ENCODE peak calls at places on chromosomes 6 and 20, in ten cellular contexts. V is cardiac fibroblast; F is GM06990; B is CD8-positive, alpha-beta T cell; J is heart right ventricle; E is tibial artery; G is endodermal cell; P is left ventricle myocardium inferior; R is DND-41; C is AG09309. A is an unnamed sample.

GRCh38 chr6:37074053-37074827 is 68.8 kb downstream of the FGD2 start:
- DNase-seq in R (no peak), P (peak), C (no peak), G (no peak), J (peak), E (peak), V (peak), F (no peak), B (no peak), A (no peak)

GRCh38 chr6:15779726-15780125 is 116.9 kb upstream of the DTNBP1 start:
- DNase-seq in P (no peak), F (no peak), B (no peak), J (no peak), C (no peak), R (no peak), E (no peak), V (no peak), G (no peak), A (no peak)

GRCh38 chr20:4809707-4810106 is 88.0 kb downstream of the PRND start:
- DNase-seq in P (no peak), B (peak), F (peak), R (peak), E (no peak), J (no peak), V (no peak), C (no peak), G (no peak), A (no peak)

GRCh38 chr6:52227495-52227894 is 16.8 kb downstream of the IL17F start:
- DNase-seq in J (no peak), P (no peak), R (peak), V (no peak), G (no peak), B (no peak), F (peak), C (no peak), E (no peak), A (no peak)

GRCh38 chr6:157599191-157599590 is 218.2 kb downstream of the ZDHHC14 start:
- DNase-seq in J (no peak), R (no peak), C (no peak), P (no peak), G (no peak), V (no peak), B (no peak), F (no peak), E (no peak), A (no peak)

GRCh38 chr20:21564127-21564773 is 50.4 kb upstream of the NKX2-2 start:
- DNase-seq in V (no peak), J (no peak), R (no peak), F (no peak), C (no peak), B (no peak), P (no peak), E (no peak), G (peak), A (no peak)

GRCh38 chr6:9697263-9697931 is 717.5 kb downstream of the TFAP2A start:
- DNase-seq in P (no peak), F (no peak), V (no peak), E (no peak), G (no peak), J (no peak), R (no peak), C (no peak), B (no peak), A (no peak)

GRCh38 chr6:91366781-91367180 is 779.9 kb upstream of the MAP3K7 start:
- DNase-seq in E (no peak), V (no peak), C (no peak), B (no peak), J (no peak), F (no peak), G (no peak), P (no peak), R (no peak), A (no peak)

GRCh38 chr6:12538881-12539357 is 177.6 kb upstream of the PHACTR1 start:
- DNase-seq in G (no peak), F (no peak), C (no peak), J (peak), V (peak), E (no peak), P (peak), R (no peak), B (no peak), A (no peak)

GRCh38 chr6:56699066-56699654 is 56.5 kb upstream of the DST start:
- DNase-seq in C (no peak), F (no peak), B (no peak), E (no peak), P (no peak), G (no peak), V (peak), R (no peak), J (no peak), A (no peak)

GRCh38 chr6:170018422-170019258 is 267.2 kb downstream of the ERMARD start:
- DNase-seq in C (no peak), P (no peak), R (no peak), F (no peak), B (no peak), E (no peak), V (no peak), J (no peak), G (no peak), A (no peak)

GRCh38 chr6:134398453-134398852 is 80.5 kb upstream of the SGK1 start:
- DNase-seq in J (no peak), R (no peak), P (no peak), E (peak), V (no peak), B (no peak), F (no peak), C (no peak), G (no peak), A (no peak)

GRCh38 chr20:40578961-40579360 is 110.1 kb downstream of the MAFB start:
- DNase-seq in F (no peak), J (no peak), V (no peak), P (no peak), C (no peak), B (no peak), G (no peak), R (no peak), E (no peak), A (no peak)

GRCh38 chr6:66896415-66896814 is 1189.4 kb upstream of the EYS start:
- DNase-seq in G (no peak), P (no peak), J (no peak), V (peak), C (no peak), B (no peak), F (no peak), R (no peak), E (no peak), A (no peak)

GRCh38 chr6:3743541-3743940 is 8.0 kb downstream of the PXDC1 start:
- DNase-seq in G (no peak), F (no peak), E (peak), B (no peak), R (no peak), J (no peak), V (no peak), C (no peak), P (no peak), A (no peak)

GRCh38 chr6:35310265-35310831 is 12.7 kb downstream of the DEF6 start:
- DNase-seq in G (peak), J (no peak), B (peak), P (no peak), F (no peak), E (no peak), V (no peak), C (no peak), R (no peak), A (no peak)

GRCh38 chr6:31423550-31423949 is 20.2 kb downstream of the MICA start:
- DNase-seq in G (no peak), E (no peak), C (no peak), P (no peak), V (no peak), F (no peak), B (no peak), R (no peak), J (no peak), A (no peak)

GRCh38 chr6:3426091-3426780 is 30.6 kb downstream of the SLC22A23 start:
- DNase-seq in R (no peak), V (peak), F (no peak), E (no peak), B (no peak), G (no peak), P (no peak), J (no peak), C (no peak), A (no peak)

GRCh38 chr6:144675231-144675861 is 390.2 kb downstream of the UTRN start:
- DNase-seq in J (no peak), B (no peak), E (peak), G (no peak), F (no peak), P (no peak), V (peak), R (peak), C (peak), A (peak)

GRCh38 chr20:57664476-57664875 is 44.2 kb upstream of the ZBP1 start:
- DNase-seq in P (peak), C (no peak), V (no peak), E (peak), R (no peak), G (peak), J (no peak), B (no peak), F (no peak), A (no peak)

GRCh38 chr6:14882394-14883073 is 363.3 kb upstream of the JARID2 start:
- DNase-seq in F (no peak), J (no peak), V (peak), B (no peak), G (no peak), P (peak), C (no peak), R (no peak), E (no peak), A (no peak)

GRCh38 chr6:31498748-31499147 is 803 bp downstream of the MICB start:
- DNase-seq in J (no peak), B (no peak), G (peak), E (no peak), P (no peak), R (no peak), F (no peak), V (no peak), C (no peak), A (no peak)

GRCh38 chr6:33770833-33771341 is 18.0 kb downstream of the LEMD2 start:
- DNase-seq in J (no peak), E (peak), F (no peak), B (no peak), P (no peak), G (no peak), C (no peak), R (no peak), V (no peak), A (no peak)

GRCh38 chr20:38751360-38751976 is 3.2 kb downstream of the ACTR5 start:
- DNase-seq in B (no peak), C (no peak), J (no peak), R (peak), F (no peak), V (peak), E (no peak), P (no peak), G (no peak), A (peak)

GRCh38 chr6:156699017-156699421 is 78.2 kb upstream of the ARID1B start:
- DNase-seq in J (no peak), B (no peak), G (no peak), F (peak), R (no peak), V (peak), E (no peak), P (no peak), C (no peak), A (peak)

GRCh38 chr6:119614138-119614537 is 264.6 kb upstream of the MAN1A1 start:
- DNase-seq in G (no peak), J (no peak), E (no peak), B (no peak), F (no peak), C (no peak), R (no peak), V (no peak), P (no peak), A (no peak)

GRCh38 chr20:57374931-57375651 is 16.1 kb upstream of the RBM38 start:
- DNase-seq in V (no peak), P (no peak), G (no peak), R (no peak), B (no peak), C (no peak), F (no peak), E (peak), J (no peak), A (no peak)

GRCh38 chr20:63094767-63095499 is 88.2 kb upstream of the BHLHE23 start:
- DNase-seq in V (no peak), G (peak), P (peak), C (no peak), J (peak), E (no peak), B (no peak), R (no peak), F (no peak), A (no peak)

GRCh38 chr6:149750136-149750609 is 632 bp downstream of the PCMT1 start:
- DNase-seq in P (peak), E (peak), R (peak), V (peak), F (no peak), G (peak), B (peak), C (no peak), J (peak), A (peak)

GRCh38 chr20:1711826-1712601 is 54.4 kb upstream of the SIRPG start:
- DNase-seq in F (no peak), R (no peak), P (no peak), V (peak), J (no peak), G (no peak), C (no peak), E (no peak), B (no peak), A (no peak)

GRCh38 chr6:17395112-17395511 is 1.7 kb downstream of the CAP2 start:
- DNase-seq in B (no peak), C (no peak), F (no peak), G (no peak), V (no peak), E (no peak), J (no peak), P (no peak), R (no peak), A (no peak)

GRCh38 chr6:35663447-35664235 is 25.1 kb downstream of the FKBP5 start:
- DNase-seq in F (no peak), E (no peak), G (no peak), B (no peak), R (no peak), P (no peak), C (no peak), J (no peak), V (peak), A (peak)

GRCh38 chr6:145814035-145814500 is 527 bp downstream of the FBXO30 start:
- DNase-seq in B (peak), P (peak), E (no peak), C (peak), V (peak), G (peak), R (peak), J (peak), F (no peak), A (peak)

GRCh38 chr6:145815875-145816274 is 1.3 kb upstream of the FBXO30 start:
- DNase-seq in R (peak), P (no peak), E (no peak), C (no peak), B (no peak), V (peak), G (peak), F (peak), J (no peak), A (no peak)

GRCh38 chr6:145813285-145814034 is 1.1 kb downstream of the FBXO30 start:
- DNase-seq in G (no peak), P (no peak), C (peak), F (peak), V (peak), J (no peak), B (no peak), R (no peak), E (no peak), A (peak)

GRCh38 chr6:145815351-145815772 is 767 bp upstream of the FBXO30 start:
- DNase-seq in P (peak), E (no peak), C (no peak), R (peak), J (no peak), V (peak), F (no peak), G (no peak), B (no peak), A (no peak)

GRCh38 chr6:145814501-145815350 is at the start of gene FBXO30:
- DNase-seq in G (peak), R (peak), F (peak), B (peak), E (peak), V (peak), C (peak), P (peak), J (peak), A (peak)
- TF ChIP-seq CTCF in G (peak), R (peak), F (no peak), B (peak), E (peak), V (no peak), C (no peak), P (peak), J (peak), A (no peak)

GRCh38 chr20:47421076-47421475 is 64.6 kb upstream of the ZMYND8 start:
- DNase-seq in B (no peak), E (no peak), G (no peak), F (no peak), C (no peak), J (no peak), P (no peak), V (no peak), R (no peak), A (no peak)

GRCh38 chr20:47417245-47418060 is 61.0 kb upstream of the ZMYND8 start:
- DNase-seq in B (no peak), E (no peak), J (no peak), R (no peak), F (no peak), V (no peak), P (no peak), C (no peak), G (no peak), A (no peak)

GRCh38 chr20:47418061-47418616 is 61.6 kb upstream of the ZMYND8 start:
- DNase-seq in B (no peak), P (no peak), F (no peak), G (no peak), V (no peak), C (no peak), R (no peak), E (no peak), J (no peak), A (no peak)

GRCh38 chr20:47419953-47420352 is 63.5 kb upstream of the ZMYND8 start:
- DNase-seq in G (no peak), E (no peak), J (no peak), F (no peak), R (no peak), P (no peak), V (no peak), C (no peak), B (no peak), A (no peak)
- H3K4me3 ChIP-seq in G (no peak), E (no peak), J (no peak), F (no peak), R (no peak), P (no peak), V (no peak), C (no peak), B (no peak), A (no peak)

GRCh38 chr6:46904117-46904516 is 17.6 kb downstream of the ADGRF5 start:
- DNase-seq in P (no peak), C (no peak), G (no peak), J (no peak), R (no peak), B (no peak), F (no peak), E (no peak), V (no peak), A (no peak)
- TF ChIP-seq CTCF in P (no peak), C (no peak), G (no peak), J (no peak), R (no peak), B (no peak), F (no peak), E (no peak), V (no peak), A (no peak)

GRCh38 chr6:1318036-1318435 is 6.1 kb downstream of the FOXQ1 start:
- DNase-seq in B (no peak), J (no peak), V (no peak), C (no peak), E (no peak), P (no peak), G (no peak), F (no peak), R (no peak), A (no peak)

GRCh38 chr6:1317302-1317815 is 5.5 kb downstream of the FOXQ1 start:
- DNase-seq in V (no peak), J (no peak), E (no peak), R (no peak), C (no peak), G (peak), B (no peak), F (no peak), P (no peak), A (no peak)

GRCh38 chr6:1315560-1316386 is 3.9 kb downstream of the FOXQ1 start:
- DNase-seq in G (peak), E (no peak), P (no peak), B (no peak), R (no peak), J (no peak), V (no peak), C (no peak), F (no peak), A (no peak)

GRCh38 chr6:1315201-1315559 is 3.3 kb downstream of the FOXQ1 start:
- DNase-seq in R (no peak), F (no peak), C (no peak), P (no peak), B (no peak), V (no peak), E (no peak), J (no peak), G (no peak), A (no peak)

GRCh38 chr6:1316482-1317220 is 4.8 kb downstream of the FOXQ1 start:
- DNase-seq in V (no peak), G (peak), P (no peak), R (no peak), J (no peak), F (no peak), B (no peak), E (no peak), C (no peak), A (no peak)
- H3K4me3 ChIP-seq in V (peak), G (peak), P (peak), R (no peak), J (peak), F (peak), B (peak), E (peak), C (peak), A (peak)